ENCODE peak calls at places on chromosomes 1 and 21, in seven cellular contexts. U, Y, F, I, Z, L and A are unnamed samples.

GRCh38 chr1:225554216-225554812 is 98.6 kb downstream of the ENAH start:
- DNase-seq in I (no peak), F (no peak), L (no peak), Z (no peak), Y (peak; percentile 57), U (no peak), A (no peak)

GRCh38 chr1:84373446-84374141 is 24.7 kb upstream of the DNASE2B start:
- DNase-seq in F (no peak), L (no peak), Y (no peak), I (no peak), U (no peak), Z (no peak), A (no peak)

GRCh38 chr1:155069551-155070391 is 6.2 kb downstream of the EFNA4 start:
- DNase-seq in I (no peak), F (no peak), Y (no peak), Z (no peak), L (no peak), U (no peak), A (no peak)

GRCh38 chr1:178174539-178174938 is 80.6 kb downstream of the RASAL2 start:
- DNase-seq in F (no peak), U (no peak), L (no peak), Y (no peak), I (no peak), Z (no peak), A (no peak)

GRCh38 chr1:234779160-234779538 is 169.2 kb upstream of the IRF2BP2 start:
- DNase-seq in I (no peak), Y (peak; percentile 19), Z (no peak), L (no peak), F (no peak), U (no peak), A (no peak)

GRCh38 chr1:245411245-245411644 is 256.5 kb downstream of the KIF26B start:
- DNase-seq in Z (no peak), F (no peak), U (no peak), I (no peak), L (no peak), Y (no peak), A (no peak)

GRCh38 chr1:232142403-232143314 is 487.3 kb downstream of the SIPA1L2 start:
- DNase-seq in I (peak; percentile 14), U (no peak), Z (peak; percentile 36), F (no peak), Y (peak; percentile 38), L (no peak), A (peak; percentile 21)

GRCh38 chr1:154846921-154847442 is 23.1 kb downstream of the KCNN3 start:
- DNase-seq in F (no peak), Y (no peak), Z (no peak), U (no peak), I (no peak), L (no peak), A (no peak)

GRCh38 chr1:233681285-233681684 is 67.4 kb downstream of the KCNK1 start:
- DNase-seq in I (no peak), L (no peak), F (no peak), Y (no peak), U (no peak), Z (no peak), A (no peak)

GRCh38 chr1:28267633-28268032 is 8.3 kb downstream of the SESN2 start:
- DNase-seq in F (no peak), U (no peak), Z (no peak), Y (no peak), L (no peak), I (no peak), A (no peak)

GRCh38 chr1:156336242-156336641 is 1.9 kb downstream of the CCT3 start:
- DNase-seq in L (no peak), I (no peak), Y (peak; percentile 30), Z (no peak), F (no peak), U (no peak), A (no peak)

GRCh38 chr21:45957551-45957950 is 24.0 kb upstream of the COL6A1 start:
- DNase-seq in Y (no peak), L (no peak), U (no peak), I (no peak), F (no peak), Z (peak; percentile 19), A (no peak)

GRCh38 chr1:171844381-171844780 is 3.1 kb downstream of the DNM3 start:
- DNase-seq in Z (no peak), U (no peak), L (no peak), F (no peak), I (no peak), Y (no peak), A (no peak)

GRCh38 chr1:155379180-155379876 is 58.6 kb downstream of the RUSC1 start:
- DNase-seq in L (no peak), U (no peak), F (no peak), Y (peak; percentile 86), I (no peak), Z (no peak), A (no peak)

GRCh38 chr1:183932412-183932811 is 105.1 kb downstream of the COLGALT2 start:
- DNase-seq in Y (peak; percentile 12), I (no peak), L (peak; percentile 56), U (no peak), F (no peak), Z (peak; percentile 81), A (no peak)

GRCh38 chr1:178684542-178685000 is 40.5 kb upstream of the RALGPS2 start:
- DNase-seq in U (no peak), F (no peak), I (no peak), Z (no peak), L (no peak), Y (peak; percentile 93), A (no peak)

GRCh38 chr1:248196965-248197364 is at the start of gene OR2M3:
- DNase-seq in L (no peak), I (no peak), Y (no peak), Z (no peak), F (no peak), U (no peak), A (no peak)

GRCh38 chr21:21612446-21612845 is 614.2 kb downstream of the NCAM2 start:
- DNase-seq in Y (peak; percentile 47), U (no peak), Z (no peak), F (peak; percentile 33), I (no peak), L (no peak), A (no peak)

GRCh38 chr1:108609483-108610066 is 49.7 kb downstream of the EEIG2 start:
- DNase-seq in Z (no peak), Y (no peak), F (no peak), I (no peak), L (no peak), U (no peak), A (no peak)

DNA sequence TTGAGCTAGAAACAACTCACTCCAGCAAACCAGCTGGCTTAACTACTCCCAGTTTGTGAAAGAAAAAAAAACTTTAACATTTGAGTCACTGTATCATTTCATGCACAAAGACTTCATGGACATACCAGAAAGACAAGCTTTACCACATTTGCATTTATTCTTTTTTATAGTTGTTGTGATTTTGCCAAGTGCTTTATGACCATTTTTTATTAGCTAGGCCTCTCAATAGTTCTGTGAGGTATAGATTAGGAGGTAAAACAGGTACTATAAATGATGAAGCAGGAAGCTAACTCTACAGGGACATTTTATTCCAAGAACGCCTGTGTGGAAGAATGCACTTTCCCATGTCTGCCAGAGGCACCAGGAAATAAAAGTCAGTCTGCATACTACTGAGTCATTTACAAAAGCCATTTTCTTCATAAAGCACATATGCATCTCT is 8.2 kb upstream of the DENND1B start:
- DNase-seq in L (no peak), Z (no peak), F (no peak), I (no peak), U (no peak), Y (peak; percentile 3), A (peak; percentile 63)
- H3K27ac ChIP-seq in L (no peak overlapping the region), Z (no peak overlapping the region), F (no peak overlapping the region), I (no peak overlapping the region), U (no peak overlapping the region), Y (no peak overlapping the region), A (peak overlapping the region; percentile 57)

GRCh38 chr1:113714606-113715269 is 44.5 kb downstream of the PHTF1 start:
- DNase-seq in U (no peak), I (no peak), Z (no peak), L (no peak), Y (no peak), F (no peak), A (no peak)
- TF ChIP-seq CTCF in U (no peak), I (no peak), Z (no peak), L (no peak), Y (no peak), F (peak; percentile 48), A (no peak)

DNA sequence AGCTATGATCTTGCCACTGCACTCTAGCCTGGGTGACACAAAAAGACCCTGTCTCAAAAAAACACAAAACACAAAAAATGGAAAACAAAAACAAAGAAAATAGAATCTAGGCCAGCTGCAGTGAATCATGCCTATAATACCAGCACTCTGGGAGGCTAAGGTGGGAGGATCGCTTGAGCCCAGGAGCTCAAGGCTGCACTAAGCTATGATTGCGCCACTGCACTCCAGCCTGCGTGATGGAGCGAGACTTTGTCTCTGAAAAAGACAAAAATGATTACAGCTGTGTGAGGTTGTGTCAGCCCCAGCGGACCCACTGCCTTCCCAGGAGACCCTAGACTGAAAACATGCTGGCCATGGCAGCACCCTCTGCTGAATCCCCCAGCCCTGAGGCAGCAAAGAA is 80.2 kb upstream of the ZBTB40 start:
- DNase-seq in Z (no peak), I (no peak), F (no peak), U (no peak), L (peak; percentile 32), Y (no peak), A (no peak)
- H3K27me3 ChIP-seq in Z (peaks cover 65% of the 10 kb centered on the region), I (no peaks in the 10 kb centered on the region), F (no peaks in the 10 kb centered on the region), U (peaks cover 7% of the 10 kb centered on the region), L (peaks cover 8% of the 10 kb centered on the region), Y (peaks cover 2% of the 10 kb centered on the region), A (no peaks in the 10 kb centered on the region)

DNA sequence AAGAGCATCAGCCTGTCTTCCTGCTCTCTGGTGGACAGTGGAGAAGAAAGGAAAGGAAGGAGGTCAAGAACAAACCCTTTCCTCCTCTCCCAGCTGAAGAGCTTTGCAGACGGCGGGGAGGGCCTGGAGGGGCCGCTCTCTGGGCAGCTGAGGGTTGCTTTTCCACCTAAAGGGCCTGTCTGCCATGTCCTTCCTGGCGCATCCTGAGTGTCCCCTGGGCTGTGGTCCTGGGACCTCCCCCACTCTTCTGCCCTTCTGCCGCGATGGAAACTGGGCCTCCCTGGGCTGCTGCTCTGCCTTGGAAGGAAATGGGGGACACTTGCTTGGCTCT is 107.0 kb downstream of the ETS2 start:
- DNase-seq in U (no peak), Z (no peak), Y (no peak), I (no peak), L (no peak), F (no peak), A (no peak)
- H3K27ac ChIP-seq in U (no peak overlapping the region), Z (peak overlapping the region; percentile 55), Y (no peak overlapping the region), I (peak overlapping the region; percentile 79), L (peak overlapping the region; percentile 78), F (no peak overlapping the region), A (peak overlapping the region; percentile 83)